ENCODE peak calls at places on chromosomes 11 and 22, in nine cellular contexts. One of them, this sample, is unnamed. For H3K4me1, the result is how much of the 10 kb centered on the place peaks cover.

GRCh38 chr11:2271327-2272240 is 1.2 kb upstream of the ASCL2 start:
- DNase-seq in heart right ventricle: no peak
- DNase-seq in tibial nerve: no peak
- DNase-seq in Peyer's patch: peak
- DNase-seq in Karpas-422: no peak
- DNase-seq in Panc1: no peak
- DNase-seq in hepatocyte: no peak
- DNase-seq in tibial artery: peak
- DNase-seq in OCI-LY7: no peak
- DNase-seq in this sample: no peak

GRCh38 chr11:20353829-20354434 is 9.6 kb upstream of the HTATIP2 start:
- DNase-seq in heart right ventricle: no peak
- DNase-seq in tibial nerve: peak
- DNase-seq in Peyer's patch: no peak
- DNase-seq in Karpas-422: peak
- DNase-seq in Panc1: no peak
- DNase-seq in hepatocyte: peak
- DNase-seq in tibial artery: no peak
- DNase-seq in OCI-LY7: peak
- DNase-seq in this sample: no peak

GRCh38 chr11:35313066-35313765 is 106.1 kb downstream of the SLC1A2 start:
- DNase-seq in heart right ventricle: no peak
- DNase-seq in tibial nerve: no peak
- DNase-seq in Peyer's patch: peak
- DNase-seq in Karpas-422: peak
- DNase-seq in Panc1: no peak
- DNase-seq in hepatocyte: no peak
- DNase-seq in tibial artery: no peak
- DNase-seq in OCI-LY7: peak
- DNase-seq in this sample: no peak

GRCh38 chr11:82653752-82654151 is 79.9 kb downstream of the FAM181B start:
- DNase-seq in heart right ventricle: no peak
- DNase-seq in tibial nerve: no peak
- DNase-seq in Peyer's patch: no peak
- DNase-seq in Karpas-422: no peak
- DNase-seq in Panc1: no peak
- DNase-seq in hepatocyte: no peak
- DNase-seq in tibial artery: no peak
- DNase-seq in OCI-LY7: no peak
- DNase-seq in this sample: no peak

GRCh38 chr22:30744224-30744623 is 49.5 kb downstream of the OSBP2 start:
- DNase-seq in heart right ventricle: no peak
- DNase-seq in tibial nerve: no peak
- DNase-seq in Peyer's patch: no peak
- DNase-seq in Karpas-422: no peak
- DNase-seq in Panc1: no peak
- DNase-seq in hepatocyte: no peak
- DNase-seq in tibial artery: no peak
- DNase-seq in OCI-LY7: no peak
- DNase-seq in this sample: no peak

GRCh38 chr11:86954288-86955110 is 696 bp downstream of the FZD4 start:
- DNase-seq in heart right ventricle: peak
- DNase-seq in tibial nerve: peak
- DNase-seq in Peyer's patch: no peak
- DNase-seq in Karpas-422: no peak
- DNase-seq in Panc1: no peak
- DNase-seq in hepatocyte: no peak
- DNase-seq in tibial artery: peak
- DNase-seq in OCI-LY7: no peak
- DNase-seq in this sample: no peak

GRCh38 chr11:15852179-15852578 is 504.2 kb downstream of the SOX6 start:
- DNase-seq in heart right ventricle: no peak
- DNase-seq in tibial nerve: no peak
- DNase-seq in Peyer's patch: no peak
- DNase-seq in Karpas-422: peak
- DNase-seq in Panc1: no peak
- DNase-seq in hepatocyte: no peak
- DNase-seq in tibial artery: no peak
- DNase-seq in OCI-LY7: no peak
- DNase-seq in this sample: no peak

GRCh38 chr11:31780078-31780971 is 30.8 kb downstream of the PAX6 start:
- DNase-seq in heart right ventricle: no peak
- DNase-seq in tibial nerve: no peak
- DNase-seq in Peyer's patch: no peak
- DNase-seq in Karpas-422: no peak
- DNase-seq in Panc1: no peak
- DNase-seq in hepatocyte: no peak
- DNase-seq in tibial artery: no peak
- DNase-seq in OCI-LY7: no peak
- DNase-seq in this sample: no peak

GRCh38 chr11:119751281-119752060 is 22.5 kb upstream of the NECTIN1 start:
- DNase-seq in heart right ventricle: no peak
- DNase-seq in tibial nerve: no peak
- DNase-seq in Peyer's patch: peak
- DNase-seq in Karpas-422: peak
- DNase-seq in Panc1: no peak
- DNase-seq in hepatocyte: no peak
- DNase-seq in tibial artery: no peak
- DNase-seq in OCI-LY7: peak
- DNase-seq in this sample: no peak

GRCh38 chr11:71300187-71300586 is 47.8 kb upstream of the SHANK2 start:
- DNase-seq in heart right ventricle: no peak
- DNase-seq in tibial nerve: no peak
- DNase-seq in Peyer's patch: no peak
- DNase-seq in Karpas-422: no peak
- DNase-seq in Panc1: no peak
- DNase-seq in hepatocyte: no peak
- DNase-seq in tibial artery: peak
- DNase-seq in OCI-LY7: no peak
- DNase-seq in this sample: no peak

GRCh38 chr22:27962268-27963191 is 43.5 kb upstream of the PITPNB start:
- DNase-seq in heart right ventricle: no peak
- DNase-seq in tibial nerve: no peak
- DNase-seq in Peyer's patch: no peak
- DNase-seq in Karpas-422: no peak
- DNase-seq in Panc1: no peak
- DNase-seq in hepatocyte: no peak
- DNase-seq in tibial artery: no peak
- DNase-seq in OCI-LY7: no peak
- DNase-seq in this sample: no peak
- H3K4me3 ChIP-seq in heart right ventricle: no peak
- H3K4me3 ChIP-seq in tibial nerve: no peak
- H3K4me3 ChIP-seq in Peyer's patch: no peak
- H3K4me3 ChIP-seq in Karpas-422: no peak
- H3K4me3 ChIP-seq in Panc1: no peak
- H3K4me3 ChIP-seq in hepatocyte: no peak
- H3K4me3 ChIP-seq in tibial artery: no peak
- H3K4me3 ChIP-seq in OCI-LY7: no peak
- H3K4me3 ChIP-seq in this sample: no peak

GRCh38 chr22:48322907-48323306 is 1504.8 kb downstream of the BRD1 start:
- DNase-seq in heart right ventricle: no peak
- DNase-seq in tibial nerve: no peak
- DNase-seq in Peyer's patch: no peak
- DNase-seq in Karpas-422: no peak
- DNase-seq in Panc1: no peak
- DNase-seq in hepatocyte: no peak
- DNase-seq in tibial artery: no peak
- DNase-seq in OCI-LY7: no peak
- DNase-seq in this sample: no peak
- H3K4me1 ChIP-seq in heart right ventricle: under half
- H3K4me1 ChIP-seq in tibial nerve: under half
- H3K4me1 ChIP-seq in Peyer's patch: under half
- H3K4me1 ChIP-seq in Karpas-422: under half
- H3K4me1 ChIP-seq in Panc1: under half
- H3K4me1 ChIP-seq in hepatocyte: under half
- H3K4me1 ChIP-seq in tibial artery: under half
- H3K4me1 ChIP-seq in OCI-LY7: under half
- H3K4me1 ChIP-seq in this sample: under half

GRCh38 chr22:26321469-26321913 is 107.6 kb upstream of the ASPHD2 start:
- DNase-seq in heart right ventricle: peak
- DNase-seq in tibial nerve: no peak
- DNase-seq in Peyer's patch: no peak
- DNase-seq in Karpas-422: no peak
- DNase-seq in Panc1: no peak
- DNase-seq in hepatocyte: no peak
- DNase-seq in tibial artery: no peak
- DNase-seq in OCI-LY7: no peak
- DNase-seq in this sample: no peak

GRCh38 chr22:26323013-26323412 is 106.0 kb upstream of the ASPHD2 start:
- DNase-seq in heart right ventricle: no peak
- DNase-seq in tibial nerve: no peak
- DNase-seq in Peyer's patch: no peak
- DNase-seq in Karpas-422: no peak
- DNase-seq in Panc1: no peak
- DNase-seq in hepatocyte: no peak
- DNase-seq in tibial artery: no peak
- DNase-seq in OCI-LY7: no peak
- DNase-seq in this sample: no peak

GRCh38 chr22:26324150-26324549 is 104.9 kb upstream of the ASPHD2 start:
- DNase-seq in heart right ventricle: no peak
- DNase-seq in tibial nerve: no peak
- DNase-seq in Peyer's patch: no peak
- DNase-seq in Karpas-422: no peak
- DNase-seq in Panc1: no peak
- DNase-seq in hepatocyte: no peak
- DNase-seq in tibial artery: no peak
- DNase-seq in OCI-LY7: no peak
- DNase-seq in this sample: no peak

GRCh38 chr22:26320469-26320868 is 108.6 kb upstream of the ASPHD2 start:
- DNase-seq in heart right ventricle: no peak
- DNase-seq in tibial nerve: no peak
- DNase-seq in Peyer's patch: no peak
- DNase-seq in Karpas-422: peak
- DNase-seq in Panc1: no peak
- DNase-seq in hepatocyte: no peak
- DNase-seq in tibial artery: no peak
- DNase-seq in OCI-LY7: no peak
- DNase-seq in this sample: no peak

DNA sequence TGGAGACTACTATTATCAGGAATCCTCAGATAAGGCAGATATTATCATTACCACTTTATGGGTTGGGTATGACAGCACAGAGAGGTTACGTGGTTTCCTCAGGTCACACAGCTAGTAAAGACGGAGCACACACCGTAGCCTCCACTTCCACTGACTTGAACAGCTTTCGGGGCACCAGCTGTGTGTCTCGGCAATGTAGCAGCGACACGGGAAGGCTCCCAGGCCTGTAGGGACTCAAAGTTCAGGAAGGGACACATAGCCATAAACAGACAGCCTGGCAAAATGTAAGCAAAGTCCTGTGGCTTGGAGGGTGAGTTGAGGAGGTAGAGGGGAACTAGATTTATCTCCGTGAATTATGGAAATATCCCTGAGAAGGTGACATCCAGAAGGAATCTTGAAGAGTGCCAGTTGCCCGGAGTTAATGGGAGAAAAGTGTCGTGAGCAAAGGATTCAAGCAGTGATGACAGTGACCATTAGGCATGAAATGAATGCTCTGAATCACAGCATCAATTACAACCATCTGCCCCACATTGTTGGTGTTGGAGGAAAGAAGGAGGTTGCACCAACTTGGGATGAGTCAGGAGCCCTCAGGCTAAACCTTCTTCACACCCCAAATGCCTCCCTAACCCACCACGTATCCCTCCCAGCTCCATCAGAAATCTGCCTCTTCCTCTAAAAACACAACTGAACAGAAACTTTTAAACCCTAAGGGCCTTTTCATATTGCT is 106.7 kb upstream of the ASPHD2 start:
- DNase-seq in heart right ventricle: no peak
- DNase-seq in tibial nerve: no peak
- DNase-seq in Peyer's patch: no peak
- DNase-seq in Karpas-422: no peak
- DNase-seq in Panc1: no peak
- DNase-seq in hepatocyte: no peak
- DNase-seq in tibial artery: no peak
- DNase-seq in OCI-LY7: no peak
- DNase-seq in this sample: no peak
- H3K27ac ChIP-seq in heart right ventricle: peak
- H3K27ac ChIP-seq in tibial nerve: no peak
- H3K27ac ChIP-seq in Peyer's patch: no peak
- H3K27ac ChIP-seq in Karpas-422: no peak
- H3K27ac ChIP-seq in Panc1: no peak
- H3K27ac ChIP-seq in hepatocyte: no peak
- H3K27ac ChIP-seq in tibial artery: no peak
- H3K27ac ChIP-seq in OCI-LY7: no peak
- H3K27ac ChIP-seq in this sample: no peak

DNA sequence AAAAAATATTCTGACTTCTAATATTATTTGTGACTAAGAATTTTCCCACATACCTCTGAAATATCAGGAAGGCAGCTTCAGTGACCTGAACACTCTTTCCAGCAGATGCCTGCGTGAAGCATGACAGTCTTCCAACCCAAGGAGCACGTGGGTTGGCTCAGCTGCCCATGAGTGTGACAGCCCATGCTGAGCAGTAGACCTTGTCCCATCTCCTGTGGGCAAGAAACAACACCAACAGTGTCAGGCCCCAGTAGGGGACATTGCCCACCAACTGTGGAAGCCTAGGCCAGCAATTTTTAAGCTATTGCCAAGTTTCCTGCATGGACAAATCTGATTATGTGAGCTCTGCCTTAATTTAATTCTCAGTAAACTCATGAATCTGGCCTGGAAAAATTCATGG is 66.4 kb upstream of the OLFML1 start:
- DNase-seq in heart right ventricle: no peak
- DNase-seq in tibial nerve: no peak
- DNase-seq in Peyer's patch: no peak
- DNase-seq in Karpas-422: no peak
- DNase-seq in Panc1: no peak
- DNase-seq in hepatocyte: no peak
- DNase-seq in tibial artery: no peak
- DNase-seq in OCI-LY7: no peak
- DNase-seq in this sample: no peak
- H3K4me3 ChIP-seq in heart right ventricle: no peak
- H3K4me3 ChIP-seq in tibial nerve: no peak
- H3K4me3 ChIP-seq in Peyer's patch: no peak
- H3K4me3 ChIP-seq in Karpas-422: no peak
- H3K4me3 ChIP-seq in Panc1: no peak
- H3K4me3 ChIP-seq in hepatocyte: no peak
- H3K4me3 ChIP-seq in tibial artery: no peak
- H3K4me3 ChIP-seq in OCI-LY7: no peak
- H3K4me3 ChIP-seq in this sample: no peak